ENCODE peak calls at places on chromosomes 5 and 9, in four cellular contexts. F is fibroblast of lung; S is heart right ventricle; W is CD8-positive, alpha-beta T cell. D is an unnamed sample.

GRCh38 chr9:135500071-135500524 is 384 bp upstream of the MRPS2 start:
- DNase-seq in F (peak; percentile 63), S (no peak), W (no peak), D (peak; percentile 49)

GRCh38 chr9:129812385-129812784 is 9.4 kb downstream of the TOR1B start:
- DNase-seq in F (no peak), S (no peak), W (no peak), D (no peak)

GRCh38 chr5:43560128-43560527 is 3.3 kb upstream of the PAIP1 start:
- DNase-seq in F (peak; percentile 88), S (no peak), W (no peak), D (peak; percentile 62)

GRCh38 chr9:121778252-121779225 is 127.1 kb downstream of the DAB2IP start:
- DNase-seq in F (no peak), S (peak; percentile 16), W (no peak), D (no peak)

GRCh38 chr9:13447551-13448422 is 168.3 kb upstream of the MPDZ start:
- DNase-seq in F (peak; percentile 26), S (no peak), W (no peak), D (no peak)

GRCh38 chr5:145975001-145975360 is 38.6 kb downstream of the SH3RF2 start:
- DNase-seq in F (peak; percentile 56), S (no peak), W (no peak), D (no peak)

GRCh38 chr5:160685219-160685618 is 166.8 kb downstream of the ATP10B start:
- DNase-seq in F (no peak), S (no peak), W (no peak), D (no peak)

GRCh38 chr9:132878695-132879064 is at the start of gene SPACA9:
- DNase-seq in F (peak; percentile 50), S (peak; percentile 70), W (no peak), D (no peak)

GRCh38 chr9:133581553-133582343 is 27.4 kb downstream of the FAM163B start:
- DNase-seq in F (peak; percentile 61), S (peak; percentile 66), W (no peak), D (no peak)

GRCh38 chr5:159638954-159639559 is 277.2 kb upstream of the ADRA1B start:
- DNase-seq in F (peak; percentile 63), S (no peak), W (no peak), D (no peak)

GRCh38 chr9:94888775-94889174 is 162.3 kb downstream of the AOPEP start:
- DNase-seq in F (no peak), S (no peak), W (no peak), D (no peak)

GRCh38 chr9:90296539-90296938 is 346.1 kb downstream of the DIRAS2 start:
- DNase-seq in F (no peak), S (no peak), W (no peak), D (no peak)

GRCh38 chr9:133715295-133715865 is 22.8 kb downstream of the SARDH start:
- DNase-seq in F (peak; percentile 41), S (no peak), W (no peak), D (no peak)

GRCh38 chr9:82560036-82560435 is 502.9 kb downstream of the RASEF start:
- DNase-seq in F (no peak), S (no peak), W (no peak), D (no peak)

GRCh38 chr5:67238191-67238590 is 41.6 kb upstream of the CD180 start:
- DNase-seq in F (peak; percentile 40), S (no peak), W (no peak), D (peak; percentile 29)

GRCh38 chr5:68738236-68738635 is 355.6 kb upstream of the SLC30A5 start:
- DNase-seq in F (no peak), S (no peak), W (no peak), D (no peak)

GRCh38 chr5:134130239-134130945 is 15.9 kb downstream of the TCF7 start:
- DNase-seq in F (no peak), S (no peak), W (no peak), D (no peak)

GRCh38 chr9:125634040-125634717 is 72.8 kb downstream of the MAPKAP1 start:
- DNase-seq in F (no peak), S (no peak), W (no peak), D (peak; percentile 29)

GRCh38 chr5:139671096-139671841 is 23.1 kb downstream of the CXXC5 start:
- DNase-seq in F (no peak), S (no peak), W (no peak), D (no peak)

GRCh38 chr5:157345485-157345884 is 79.6 kb downstream of the CYFIP2 start:
- DNase-seq in F (no peak), S (no peak), W (no peak), D (no peak)

GRCh38 chr9:124205686-124206352 is 51.9 kb upstream of the NEK6 start:
- DNase-seq in F (no peak), S (no peak), W (no peak), D (no peak)

GRCh38 chr9:89986190-89986589 is 381.4 kb downstream of the GADD45G start:
- DNase-seq in F (no peak), S (no peak), W (no peak), D (no peak)

GRCh38 chr5:958701-959571 is 49.7 kb upstream of the NKD2 start:
- DNase-seq in F (peak; percentile 86), S (peak; percentile 9), W (no peak), D (no peak)

GRCh38 chr5:178624626-178625546 is 2.0 kb downstream of the CLK4 start:
- DNase-seq in F (peak; percentile 17), S (no peak), W (no peak), D (no peak)

GRCh38 chr5:143230676-143230996 is 172.8 kb downstream of the NR3C1 start:
- DNase-seq in F (no peak), S (no peak), W (no peak), D (no peak)

GRCh38 chr5:109826426-109826825 is 136.7 kb downstream of the MAN2A1 start:
- DNase-seq in F (no peak), S (no peak), W (no peak), D (peak; percentile 86)

GRCh38 chr5:81544351-81545001 is 150.5 kb upstream of the ACOT12 start:
- DNase-seq in F (no peak), S (no peak), W (no peak), D (peak; percentile 50)

GRCh38 chr9:74092491-74092834 is 404.7 kb upstream of the RORB start:
- DNase-seq in F (no peak), S (no peak), W (no peak), D (no peak)
- H3K27ac ChIP-seq in F (no peak overlapping the region), S (no peak overlapping the region), W (no peak overlapping the region), D (no peak overlapping the region)

DNA sequence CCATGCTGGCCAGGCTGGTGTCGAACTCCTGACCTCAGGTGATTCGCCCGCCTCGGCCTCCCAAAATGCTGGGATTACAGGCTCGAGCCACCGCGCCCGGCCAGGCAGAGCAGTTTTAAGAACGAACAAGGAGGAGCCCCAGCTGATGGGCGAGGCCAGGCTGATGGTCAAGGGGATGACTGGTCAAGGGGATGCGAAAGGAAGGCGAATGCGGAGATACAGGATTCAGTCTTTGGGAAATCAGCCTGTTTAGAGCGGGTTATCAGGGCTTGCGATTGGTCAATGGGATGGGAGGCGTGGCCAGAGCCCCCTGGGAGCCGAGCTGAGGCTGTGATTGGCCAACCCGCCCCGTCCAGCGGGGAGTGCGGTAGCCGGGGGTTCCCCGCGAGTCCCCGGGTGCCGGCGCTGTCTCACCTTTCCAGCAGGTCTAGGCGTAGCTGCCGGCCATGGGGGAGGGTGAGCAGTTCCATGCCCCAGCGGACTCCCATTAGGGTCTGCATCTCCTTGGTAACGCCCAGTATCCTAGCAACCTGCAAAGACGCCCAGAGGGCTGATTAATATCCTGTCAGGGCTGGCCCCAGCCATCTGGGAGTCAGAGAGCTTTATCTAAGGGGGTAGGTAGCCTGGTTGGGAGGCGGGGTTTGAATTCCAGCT is 7.5 kb upstream of the TOR2A start:
- DNase-seq in F (peak; percentile 48), S (no peak), W (no peak), D (peak; percentile 73)
- H3K4me1 ChIP-seq in F (peaks cover 9% of the 10 kb centered on the region), S (peaks cover 16% of the 10 kb centered on the region), W (peaks cover 13% of the 10 kb centered on the region), D (peaks cover 14% of the 10 kb centered on the region)

DNA sequence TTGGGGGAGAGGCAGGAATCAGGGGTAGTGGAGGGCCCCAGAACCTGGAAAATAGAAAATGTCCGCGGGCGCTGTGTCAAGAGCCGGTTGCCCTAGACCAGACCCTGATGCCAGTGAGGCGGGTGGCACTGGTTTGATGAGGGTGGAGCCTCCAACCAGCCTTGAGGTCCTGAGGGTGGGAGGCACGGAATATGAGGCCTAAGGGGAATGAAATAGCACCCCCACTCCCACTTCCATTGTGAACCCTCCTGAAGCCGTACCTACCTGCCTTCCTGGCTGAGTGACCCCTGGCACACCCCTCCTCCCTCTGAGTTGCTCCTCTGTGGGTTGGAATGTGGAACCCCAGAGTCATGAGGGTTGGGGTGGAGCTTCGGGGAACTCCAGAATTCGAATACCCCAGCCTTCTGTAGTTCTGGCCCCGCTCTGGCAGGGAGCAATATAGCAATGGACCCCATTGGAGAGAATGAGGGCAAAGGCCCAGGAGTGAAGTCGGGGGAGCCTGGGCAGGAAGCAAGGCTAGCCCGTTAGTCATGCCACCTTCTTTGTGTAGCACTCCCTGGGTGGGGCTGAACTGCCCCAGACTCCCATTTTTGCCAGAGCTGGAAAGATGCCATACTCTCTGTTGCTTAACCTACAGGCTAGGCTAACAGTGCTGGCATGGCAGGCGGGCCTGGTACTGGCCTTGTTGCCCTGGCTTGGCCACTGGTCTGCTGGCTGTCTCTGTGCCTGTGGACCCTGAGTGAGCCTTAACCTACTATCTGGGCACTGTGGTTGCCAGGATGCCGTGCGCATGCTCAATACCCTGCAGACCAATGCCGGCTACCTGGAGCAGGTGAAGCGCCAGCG is 1.0 kb downstream of the FPGS start:
- DNase-seq in F (peak; percentile 39), S (no peak), W (no peak), D (peak; percentile 80)
- H3K27ac ChIP-seq in F (peak overlapping the region; percentile 92), S (peak overlapping the region; percentile 96), W (peak overlapping the region; percentile 89), D (peak overlapping the region; percentile 90)

DNA sequence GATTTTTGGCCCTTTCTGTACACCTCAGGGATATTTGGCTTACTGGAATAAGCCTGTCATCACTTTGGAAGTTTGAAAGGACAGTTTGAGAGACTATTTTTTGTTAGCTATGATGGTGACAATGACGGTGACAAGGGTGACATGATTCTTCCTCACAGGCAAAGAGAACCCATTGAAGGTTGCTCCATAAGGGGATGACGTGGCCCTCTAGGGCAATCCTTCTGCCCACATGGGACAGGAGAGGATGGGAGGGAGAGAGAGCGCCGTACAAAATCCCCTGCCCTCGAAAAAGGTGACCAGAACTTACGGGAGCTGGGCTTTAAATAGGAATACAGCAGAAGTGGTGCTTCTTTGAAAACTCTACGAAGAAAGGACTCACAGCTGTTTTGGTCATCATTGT is 22.6 kb downstream of the HRH2 start:
- DNase-seq in F (no peak), S (no peak), W (no peak), D (no peak)
- H3K4me1 ChIP-seq in F (no peaks in the 10 kb centered on the region), S (peaks cover 41% of the 10 kb centered on the region), W (peaks cover 21% of the 10 kb centered on the region), D (no peaks in the 10 kb centered on the region)

GRCh38 chr5:56075361-56075760 is 80.6 kb upstream of the IL6ST start:
- DNase-seq in F (peak; percentile 96), S (peak; percentile 33), W (no peak), D (no peak)
- H3K27ac ChIP-seq in F (no peak overlapping the region), S (peak overlapping the region; percentile 84), W (no peak overlapping the region), D (no peak overlapping the region)

GRCh38 chr9:112326194-112326593 is 7.2 kb downstream of the PTBP3 start:
- DNase-seq in F (no peak), S (no peak), W (no peak), D (no peak)
- H3K4me1 ChIP-seq in F (no peaks in the 10 kb centered on the region), S (peaks cover 23% of the 10 kb centered on the region), W (peaks cover 18% of the 10 kb centered on the region), D (peaks cover 56% of the 10 kb centered on the region)

GRCh38 chr5:168884040-168884439 is 304.9 kb upstream of the PANK3 start:
- DNase-seq in F (no peak), S (no peak), W (no peak), D (no peak)

GRCh38 chr5:168881427-168882149 is 302.4 kb upstream of the PANK3 start:
- DNase-seq in F (no peak), S (no peak), W (no peak), D (no peak)

GRCh38 chr5:168882283-168882682 is 303.1 kb upstream of the PANK3 start:
- DNase-seq in F (no peak), S (no peak), W (no peak), D (no peak)

GRCh38 chr5:168885324-168886120 is 306.4 kb upstream of the PANK3 start:
- DNase-seq in F (no peak), S (peak; percentile 23), W (no peak), D (no peak)

GRCh38 chr5:168883253-168883880 is 304.2 kb upstream of the PANK3 start:
- DNase-seq in F (no peak), S (no peak), W (no peak), D (no peak)
- H3K27ac ChIP-seq in F (no peak overlapping the region), S (no peak overlapping the region), W (no peak overlapping the region), D (no peak overlapping the region)